ENCODE peak calls at places on chromosomes 5 and 9, in seven cellular contexts. One of them, this sample, is unnamed.

GRCh38 chr9:120928015-120928719 is 1.6 kb upstream of the TRAF1 start:
- DNase-seq in H1: no peak
- DNase-seq in GM12891: no peak
- DNase-seq in GM12878: no peak
- DNase-seq in K562: no peak
- DNase-seq in HepG2: no peak
- DNase-seq in SK-N-SH: no peak
- DNase-seq in this sample: no peak

GRCh38 chr5:126354012-126354856 is 69.0 kb upstream of the GRAMD2B start:
- DNase-seq in H1: no peak
- DNase-seq in GM12891: no peak
- DNase-seq in GM12878: peak
- DNase-seq in K562: no peak
- DNase-seq in HepG2: peak
- DNase-seq in SK-N-SH: peak
- DNase-seq in this sample: no peak

GRCh38 chr5:127011151-127011550 is 19.2 kb downstream of the MARCHF3 start:
- DNase-seq in H1: no peak
- DNase-seq in GM12891: no peak
- DNase-seq in GM12878: no peak
- DNase-seq in K562: no peak
- DNase-seq in HepG2: no peak
- DNase-seq in SK-N-SH: no peak
- DNase-seq in this sample: no peak

GRCh38 chr5:67290620-67291019 is 94.0 kb upstream of the CD180 start:
- DNase-seq in H1: no peak
- DNase-seq in GM12891: no peak
- DNase-seq in GM12878: no peak
- DNase-seq in K562: no peak
- DNase-seq in HepG2: no peak
- DNase-seq in SK-N-SH: no peak
- DNase-seq in this sample: no peak

GRCh38 chr5:179370490-179371122 is 25.3 kb upstream of the ADAMTS2 start:
- DNase-seq in H1: no peak
- DNase-seq in GM12891: no peak
- DNase-seq in GM12878: no peak
- DNase-seq in K562: no peak
- DNase-seq in HepG2: no peak
- DNase-seq in SK-N-SH: no peak
- DNase-seq in this sample: no peak

GRCh38 chr5:126516133-126516532 is 78.9 kb downstream of the ALDH7A1 start:
- DNase-seq in H1: no peak
- DNase-seq in GM12891: no peak
- DNase-seq in GM12878: no peak
- DNase-seq in K562: no peak
- DNase-seq in HepG2: no peak
- DNase-seq in SK-N-SH: peak
- DNase-seq in this sample: no peak

GRCh38 chr5:91928751-91929521 is 545.8 kb upstream of the ARRDC3 start:
- DNase-seq in H1: no peak
- DNase-seq in GM12891: no peak
- DNase-seq in GM12878: no peak
- DNase-seq in K562: no peak
- DNase-seq in HepG2: no peak
- DNase-seq in SK-N-SH: peak
- DNase-seq in this sample: no peak

GRCh38 chr9:34665109-34665380 is 2.6 kb upstream of the CCL27 start:
- DNase-seq in H1: no peak
- DNase-seq in GM12891: no peak
- DNase-seq in GM12878: no peak
- DNase-seq in K562: no peak
- DNase-seq in HepG2: no peak
- DNase-seq in SK-N-SH: no peak
- DNase-seq in this sample: no peak

GRCh38 chr5:18305288-18305899 is 671.1 kb downstream of the TAF11L14 start:
- DNase-seq in H1: no peak
- DNase-seq in GM12891: peak
- DNase-seq in GM12878: no peak
- DNase-seq in K562: peak
- DNase-seq in HepG2: peak
- DNase-seq in SK-N-SH: peak
- DNase-seq in this sample: no peak

GRCh38 chr9:93119953-93120845 is 13.9 kb downstream of the NINJ1 start:
- DNase-seq in H1: no peak
- DNase-seq in GM12891: peak
- DNase-seq in GM12878: no peak
- DNase-seq in K562: peak
- DNase-seq in HepG2: peak
- DNase-seq in SK-N-SH: peak
- DNase-seq in this sample: peak

GRCh38 chr5:14029185-14029584 is 84.7 kb upstream of the DNAH5 start:
- DNase-seq in H1: no peak
- DNase-seq in GM12891: no peak
- DNase-seq in GM12878: no peak
- DNase-seq in K562: no peak
- DNase-seq in HepG2: no peak
- DNase-seq in SK-N-SH: no peak
- DNase-seq in this sample: no peak

GRCh38 chr5:93191426-93191825 is 389.6 kb downstream of the NR2F1-AS1 start:
- DNase-seq in H1: no peak
- DNase-seq in GM12891: no peak
- DNase-seq in GM12878: no peak
- DNase-seq in K562: no peak
- DNase-seq in HepG2: no peak
- DNase-seq in SK-N-SH: no peak
- DNase-seq in this sample: no peak

GRCh38 chr5:135203019-135203418 is 169.0 kb upstream of the PITX1 start:
- DNase-seq in H1: no peak
- DNase-seq in GM12891: no peak
- DNase-seq in GM12878: no peak
- DNase-seq in K562: no peak
- DNase-seq in HepG2: no peak
- DNase-seq in SK-N-SH: no peak
- DNase-seq in this sample: no peak

GRCh38 chr9:136644343-136644592 is 18.4 kb upstream of the EGFL7 start:
- DNase-seq in H1: no peak
- DNase-seq in GM12891: no peak
- DNase-seq in GM12878: no peak
- DNase-seq in K562: peak
- DNase-seq in HepG2: no peak
- DNase-seq in SK-N-SH: no peak
- DNase-seq in this sample: no peak

GRCh38 chr5:69334793-69335268 is 2.2 kb upstream of the CCDC125 start:
- DNase-seq in H1: peak
- DNase-seq in GM12891: peak
- DNase-seq in GM12878: no peak
- DNase-seq in K562: peak
- DNase-seq in HepG2: peak
- DNase-seq in SK-N-SH: peak
- DNase-seq in this sample: peak

GRCh38 chr9:99253772-99254431 is 31.8 kb downstream of the SEC61B start:
- DNase-seq in H1: no peak
- DNase-seq in GM12891: peak
- DNase-seq in GM12878: peak
- DNase-seq in K562: no peak
- DNase-seq in HepG2: no peak
- DNase-seq in SK-N-SH: no peak
- DNase-seq in this sample: peak

GRCh38 chr9:82431121-82431520 is 442.5 kb downstream of the SPATA31D1 start:
- DNase-seq in H1: no peak
- DNase-seq in GM12891: no peak
- DNase-seq in GM12878: no peak
- DNase-seq in K562: no peak
- DNase-seq in HepG2: no peak
- DNase-seq in SK-N-SH: no peak
- DNase-seq in this sample: no peak

GRCh38 chr9:87206064-87206661 is 258.9 kb upstream of the GAS1 start:
- DNase-seq in H1: no peak
- DNase-seq in GM12891: no peak
- DNase-seq in GM12878: no peak
- DNase-seq in K562: no peak
- DNase-seq in HepG2: no peak
- DNase-seq in SK-N-SH: no peak
- DNase-seq in this sample: no peak

GRCh38 chr5:174625591-174626365 is 98.6 kb upstream of the MSX2 start:
- DNase-seq in H1: no peak
- DNase-seq in GM12891: no peak
- DNase-seq in GM12878: no peak
- DNase-seq in K562: no peak
- DNase-seq in HepG2: no peak
- DNase-seq in SK-N-SH: no peak
- DNase-seq in this sample: no peak

GRCh38 chr9:69470186-69470977 is 145.4 kb downstream of the ENTREP1 start:
- DNase-seq in H1: no peak
- DNase-seq in GM12891: no peak
- DNase-seq in GM12878: no peak
- DNase-seq in K562: no peak
- DNase-seq in HepG2: peak
- DNase-seq in SK-N-SH: no peak
- DNase-seq in this sample: no peak

GRCh38 chr9:70131296-70131695 is 87.6 kb downstream of the MAMDC2 start:
- DNase-seq in H1: no peak
- DNase-seq in GM12891: no peak
- DNase-seq in GM12878: no peak
- DNase-seq in K562: no peak
- DNase-seq in HepG2: no peak
- DNase-seq in SK-N-SH: no peak
- DNase-seq in this sample: no peak

DNA sequence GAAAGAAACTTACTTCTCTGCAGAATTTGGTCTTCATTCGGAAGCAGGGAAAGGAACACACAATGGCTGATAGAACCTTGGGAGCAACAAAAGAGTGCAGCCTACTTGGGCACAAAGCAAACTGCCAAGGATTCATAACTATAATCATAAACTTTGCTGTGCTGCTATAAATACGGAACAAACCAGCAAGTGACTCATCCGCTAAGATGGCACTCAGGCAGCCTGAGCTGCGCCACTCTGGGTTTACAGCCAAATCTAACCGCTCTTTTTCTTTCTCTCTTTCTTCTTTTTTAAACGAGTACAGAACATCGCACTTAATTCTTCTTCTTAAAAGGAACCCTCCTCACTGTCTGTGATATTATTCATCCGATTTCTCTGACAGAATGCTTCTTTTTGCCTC is 81.1 kb downstream of the PTPN3 start:
- DNase-seq in H1: no peak
- DNase-seq in GM12891: no peak
- DNase-seq in GM12878: no peak
- DNase-seq in K562: no peak
- DNase-seq in HepG2: no peak
- DNase-seq in SK-N-SH: no peak
- DNase-seq in this sample: no peak
- TF ChIP-seq POLR2AphosphoS5 in H1: no peak
- TF ChIP-seq POLR2AphosphoS5 in GM12891: no peak
- TF ChIP-seq POLR2AphosphoS5 in GM12878: no peak
- TF ChIP-seq POLR2AphosphoS5 in K562: no peak
- TF ChIP-seq POLR2AphosphoS5 in HepG2: no peak
- TF ChIP-seq POLR2AphosphoS5 in SK-N-SH: no peak
- TF ChIP-seq POLR2AphosphoS5 in this sample: no peak

GRCh38 chr5:24905123-24905522 is 260.3 kb upstream of the CDH10 start:
- DNase-seq in H1: no peak
- DNase-seq in GM12891: no peak
- DNase-seq in GM12878: no peak
- DNase-seq in K562: no peak
- DNase-seq in HepG2: no peak
- DNase-seq in SK-N-SH: no peak
- DNase-seq in this sample: no peak

DNA sequence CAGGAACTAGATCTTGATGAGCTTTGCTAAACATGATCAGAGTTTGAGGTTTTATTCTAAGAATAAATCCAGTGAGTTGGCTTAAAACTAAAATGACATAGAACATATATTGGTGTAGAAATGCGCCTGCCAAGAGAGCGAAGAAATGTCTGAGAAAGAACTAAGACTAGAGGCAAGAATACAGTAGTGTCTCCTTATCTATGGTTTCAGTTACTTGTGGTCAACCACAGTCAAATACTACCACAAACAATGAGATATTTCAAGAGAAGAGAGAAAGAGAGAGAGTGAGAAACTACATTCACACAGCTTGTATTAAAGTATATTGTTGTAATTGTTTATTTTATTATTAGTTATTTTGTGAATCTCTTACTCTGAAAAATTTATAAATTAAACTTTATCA is 254.4 kb upstream of the CDH10 start:
- DNase-seq in H1: no peak
- DNase-seq in GM12891: no peak
- DNase-seq in GM12878: no peak
- DNase-seq in K562: no peak
- DNase-seq in HepG2: no peak
- DNase-seq in SK-N-SH: no peak
- DNase-seq in this sample: no peak
- TF ChIP-seq TAF1 in H1: no peak
- TF ChIP-seq TAF1 in GM12891: no peak
- TF ChIP-seq TAF1 in GM12878: no peak
- TF ChIP-seq TAF1 in K562: no peak
- TF ChIP-seq TAF1 in HepG2: no peak
- TF ChIP-seq TAF1 in SK-N-SH: no peak
- TF ChIP-seq TAF1 in this sample: no peak

DNA sequence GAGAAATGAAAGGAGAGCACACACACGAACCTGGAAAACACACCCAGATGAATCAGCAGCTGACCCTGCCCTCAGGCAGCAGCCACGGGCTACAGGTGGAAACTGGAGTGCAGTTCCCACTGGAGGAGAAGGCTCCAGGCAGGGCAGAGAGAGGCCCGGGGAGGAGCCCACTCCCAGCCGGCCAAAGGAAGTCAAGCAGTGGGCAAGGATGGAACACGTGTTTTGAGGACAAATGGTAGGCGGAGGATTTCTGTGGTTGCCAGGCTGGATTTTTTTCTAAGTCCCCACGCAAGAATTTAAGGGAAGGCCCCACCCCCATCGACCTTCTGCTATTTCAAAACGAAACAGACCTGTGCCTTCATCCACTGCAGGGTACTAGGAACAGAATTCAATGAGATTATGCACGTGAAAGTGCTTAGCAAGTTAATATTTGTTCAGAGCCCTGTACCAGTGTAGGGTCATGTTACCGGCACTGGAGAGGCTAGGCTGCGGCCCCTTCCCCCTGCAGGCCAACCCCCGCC is 6.8 kb downstream of the EPB41L4B start:
- DNase-seq in H1: no peak
- DNase-seq in GM12891: no peak
- DNase-seq in GM12878: no peak
- DNase-seq in K562: no peak
- DNase-seq in HepG2: peak
- DNase-seq in SK-N-SH: no peak
- DNase-seq in this sample: no peak
- TF ChIP-seq POLR2AphosphoS5 in H1: no peak
- TF ChIP-seq POLR2AphosphoS5 in GM12891: no peak
- TF ChIP-seq POLR2AphosphoS5 in GM12878: no peak
- TF ChIP-seq POLR2AphosphoS5 in K562: no peak
- TF ChIP-seq POLR2AphosphoS5 in HepG2: no peak
- TF ChIP-seq POLR2AphosphoS5 in SK-N-SH: no peak
- TF ChIP-seq POLR2AphosphoS5 in this sample: no peak

DNA sequence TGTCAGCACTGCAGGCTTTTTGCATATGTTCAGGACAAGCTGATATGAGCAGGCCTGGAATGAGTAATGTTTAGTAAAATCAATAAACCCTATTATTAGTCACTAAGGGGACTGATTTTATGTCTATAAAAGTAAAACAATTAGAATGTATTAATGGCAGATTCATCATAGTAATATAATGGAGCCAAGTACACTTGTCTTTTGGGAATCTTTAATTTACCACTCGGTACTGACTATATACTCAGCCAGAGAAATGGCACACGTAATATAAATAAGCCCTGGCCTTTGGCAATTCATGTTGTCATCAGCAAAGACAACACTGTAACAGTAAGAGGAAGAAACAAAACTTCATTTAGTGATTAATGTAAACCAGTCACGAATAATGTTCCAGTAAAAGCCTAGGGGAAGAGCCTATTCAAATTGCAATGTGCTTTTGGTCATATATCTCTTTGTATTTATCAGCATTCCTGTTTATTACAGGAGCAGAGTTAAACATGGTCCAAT is 111.6 kb downstream of the ZNF608 start:
- DNase-seq in H1: no peak
- DNase-seq in GM12891: no peak
- DNase-seq in GM12878: no peak
- DNase-seq in K562: no peak
- DNase-seq in HepG2: no peak
- DNase-seq in SK-N-SH: peak
- DNase-seq in this sample: no peak
- TF ChIP-seq TAF1 in H1: no peak
- TF ChIP-seq TAF1 in GM12891: no peak
- TF ChIP-seq TAF1 in GM12878: no peak
- TF ChIP-seq TAF1 in K562: no peak
- TF ChIP-seq TAF1 in HepG2: no peak
- TF ChIP-seq TAF1 in SK-N-SH: no peak
- TF ChIP-seq TAF1 in this sample: no peak